ENCODE peak calls at places on chromosomes 1 and 21, in four cellular contexts. O is esophagus squamous epithelium, S is kidney tubule cell, K is AG08395. G is an unnamed sample.

GRCh38 chr1:230581446-230582079 is 60.7 kb upstream of the COG2 start:
- DNase-seq in O (no peak), S (no peak), K (no peak), G (no peak)

GRCh38 chr1:172894345-172895049 is 156.2 kb downstream of the TNFSF18 start:
- DNase-seq in O (no peak), S (no peak), K (no peak), G (no peak)

GRCh38 chr1:27395441-27396195 is 3.2 kb downstream of the GPR3 start:
- DNase-seq in O (no peak), S (peak), K (peak), G (peak)

GRCh38 chr1:153985984-153986761 is at the start of gene RAB13:
- DNase-seq in O (no peak), S (peak), K (peak), G (no peak)

GRCh38 chr1:48127735-48128685 is 94.5 kb upstream of the SLC5A9 start:
- DNase-seq in O (no peak), S (peak), K (no peak), G (no peak)

GRCh38 chr1:55781944-55782482 is 566.8 kb upstream of the USP24 start:
- DNase-seq in O (no peak), S (peak), K (peak), G (no peak)

GRCh38 chr21:25735895-25736597 is 1.3 kb downstream of the GABPA start:
- DNase-seq in O (no peak), S (no peak), K (no peak), G (no peak)

GRCh38 chr1:95113684-95114083 is 3.5 kb upstream of the TLCD4 start:
- DNase-seq in O (no peak), S (no peak), K (no peak), G (no peak)

GRCh38 chr1:36327421-36328087 is 4.1 kb upstream of the EVA1B start:
- DNase-seq in O (no peak), S (peak), K (peak), G (no peak)

GRCh38 chr21:44354775-44355771 is 1.7 kb downstream of the TRPM2 start:
- DNase-seq in O (no peak), S (peak), K (no peak), G (no peak)

GRCh38 chr1:170360601-170361000 is 171.4 kb upstream of the GORAB start:
- DNase-seq in O (no peak), S (no peak), K (no peak), G (no peak)

G was measured in cerebellar nuclear complex.